ENCODE peak calls at places on chromosome 19, in ten cellular contexts. One of them, this sample, is unnamed. For H3K4me1, the result is how much of the 10 kb centered on the place peaks cover.

GRCh38 chr19:3808420-3809143 is 22.4 kb upstream of the MATK start:
- DNase-seq in CD4-positive, CD25-positive, alpha-beta regulatory T cell: no peak
- DNase-seq in GM23338: no peak
- DNase-seq in PC-9: no peak
- DNase-seq in adrenal gland: peak
- DNase-seq in mammary epithelial cell: no peak
- DNase-seq in CD8-positive, alpha-beta memory T cell: no peak
- DNase-seq in neural progenitor cell: no peak
- DNase-seq in effector memory CD4-positive, alpha-beta T cell: no peak
- DNase-seq in fibroblast of lung: no peak
- DNase-seq in this sample: no peak

GRCh38 chr19:14277608-14278007 is 71.6 kb upstream of the ADGRL1 start:
- DNase-seq in CD4-positive, CD25-positive, alpha-beta regulatory T cell: no peak
- DNase-seq in GM23338: no peak
- DNase-seq in PC-9: no peak
- DNase-seq in adrenal gland: no peak
- DNase-seq in mammary epithelial cell: no peak
- DNase-seq in CD8-positive, alpha-beta memory T cell: no peak
- DNase-seq in neural progenitor cell: no peak
- DNase-seq in effector memory CD4-positive, alpha-beta T cell: no peak
- DNase-seq in fibroblast of lung: no peak
- DNase-seq in this sample: no peak

GRCh38 chr19:6276447-6276846 is 3.3 kb downstream of the MLLT1 start:
- DNase-seq in CD4-positive, CD25-positive, alpha-beta regulatory T cell: no peak
- DNase-seq in GM23338: no peak
- DNase-seq in PC-9: no peak
- DNase-seq in adrenal gland: peak
- DNase-seq in mammary epithelial cell: no peak
- DNase-seq in CD8-positive, alpha-beta memory T cell: no peak
- DNase-seq in neural progenitor cell: no peak
- DNase-seq in effector memory CD4-positive, alpha-beta T cell: no peak
- DNase-seq in fibroblast of lung: peak
- DNase-seq in this sample: no peak

GRCh38 chr19:34676697-34677385 is at the start of gene SCGB2B2:
- DNase-seq in CD4-positive, CD25-positive, alpha-beta regulatory T cell: peak
- DNase-seq in GM23338: peak
- DNase-seq in PC-9: peak
- DNase-seq in adrenal gland: no peak
- DNase-seq in mammary epithelial cell: no peak
- DNase-seq in CD8-positive, alpha-beta memory T cell: no peak
- DNase-seq in neural progenitor cell: no peak
- DNase-seq in effector memory CD4-positive, alpha-beta T cell: no peak
- DNase-seq in fibroblast of lung: no peak
- DNase-seq in this sample: peak

GRCh38 chr19:21117041-21117907 is 24.6 kb upstream of the ZNF431 start:
- DNase-seq in CD4-positive, CD25-positive, alpha-beta regulatory T cell: no peak
- DNase-seq in GM23338: peak
- DNase-seq in PC-9: no peak
- DNase-seq in adrenal gland: no peak
- DNase-seq in mammary epithelial cell: peak
- DNase-seq in CD8-positive, alpha-beta memory T cell: no peak
- DNase-seq in neural progenitor cell: no peak
- DNase-seq in effector memory CD4-positive, alpha-beta T cell: no peak
- DNase-seq in fibroblast of lung: peak
- DNase-seq in this sample: no peak

GRCh38 chr19:18590273-18591272 is 2.0 kb downstream of the REX1BD start:
- DNase-seq in CD4-positive, CD25-positive, alpha-beta regulatory T cell: no peak
- DNase-seq in GM23338: peak
- DNase-seq in PC-9: no peak
- DNase-seq in adrenal gland: no peak
- DNase-seq in mammary epithelial cell: peak
- DNase-seq in CD8-positive, alpha-beta memory T cell: no peak
- DNase-seq in neural progenitor cell: peak
- DNase-seq in effector memory CD4-positive, alpha-beta T cell: no peak
- DNase-seq in fibroblast of lung: peak
- DNase-seq in this sample: peak

GRCh38 chr19:10763828-10764339 is 46.0 kb downstream of the DNM2 start:
- DNase-seq in CD4-positive, CD25-positive, alpha-beta regulatory T cell: no peak
- DNase-seq in GM23338: no peak
- DNase-seq in PC-9: no peak
- DNase-seq in adrenal gland: no peak
- DNase-seq in mammary epithelial cell: no peak
- DNase-seq in CD8-positive, alpha-beta memory T cell: no peak
- DNase-seq in neural progenitor cell: no peak
- DNase-seq in effector memory CD4-positive, alpha-beta T cell: no peak
- DNase-seq in fibroblast of lung: no peak
- DNase-seq in this sample: no peak

GRCh38 chr19:35696835-35697234 is 7.5 kb upstream of the ZBTB32 start:
- DNase-seq in CD4-positive, CD25-positive, alpha-beta regulatory T cell: no peak
- DNase-seq in GM23338: no peak
- DNase-seq in PC-9: no peak
- DNase-seq in adrenal gland: no peak
- DNase-seq in mammary epithelial cell: peak
- DNase-seq in CD8-positive, alpha-beta memory T cell: no peak
- DNase-seq in neural progenitor cell: no peak
- DNase-seq in effector memory CD4-positive, alpha-beta T cell: no peak
- DNase-seq in fibroblast of lung: no peak
- DNase-seq in this sample: no peak

GRCh38 chr19:48746738-48747575 is at the start of gene IZUMO1:
- DNase-seq in CD4-positive, CD25-positive, alpha-beta regulatory T cell: peak
- DNase-seq in GM23338: peak
- DNase-seq in PC-9: peak
- DNase-seq in adrenal gland: peak
- DNase-seq in mammary epithelial cell: no peak
- DNase-seq in CD8-positive, alpha-beta memory T cell: no peak
- DNase-seq in neural progenitor cell: peak
- DNase-seq in effector memory CD4-positive, alpha-beta T cell: peak
- DNase-seq in fibroblast of lung: peak
- DNase-seq in this sample: peak

GRCh38 chr19:13015361-13016231 is 20.3 kb downstream of the NFIX start:
- DNase-seq in CD4-positive, CD25-positive, alpha-beta regulatory T cell: no peak
- DNase-seq in GM23338: peak
- DNase-seq in PC-9: no peak
- DNase-seq in adrenal gland: no peak
- DNase-seq in mammary epithelial cell: peak
- DNase-seq in CD8-positive, alpha-beta memory T cell: no peak
- DNase-seq in neural progenitor cell: peak
- DNase-seq in effector memory CD4-positive, alpha-beta T cell: no peak
- DNase-seq in fibroblast of lung: peak
- DNase-seq in this sample: no peak

GRCh38 chr19:2783781-2784145 is 690 bp upstream of the SGTA start:
- DNase-seq in CD4-positive, CD25-positive, alpha-beta regulatory T cell: no peak
- DNase-seq in GM23338: no peak
- DNase-seq in PC-9: no peak
- DNase-seq in adrenal gland: no peak
- DNase-seq in mammary epithelial cell: no peak
- DNase-seq in CD8-positive, alpha-beta memory T cell: no peak
- DNase-seq in neural progenitor cell: no peak
- DNase-seq in effector memory CD4-positive, alpha-beta T cell: no peak
- DNase-seq in fibroblast of lung: no peak
- DNase-seq in this sample: no peak

GRCh38 chr19:10118960-10119359 is 739 bp downstream of the EIF3G start:
- DNase-seq in CD4-positive, CD25-positive, alpha-beta regulatory T cell: no peak
- DNase-seq in GM23338: peak
- DNase-seq in PC-9: peak
- DNase-seq in adrenal gland: peak
- DNase-seq in mammary epithelial cell: no peak
- DNase-seq in CD8-positive, alpha-beta memory T cell: no peak
- DNase-seq in neural progenitor cell: no peak
- DNase-seq in effector memory CD4-positive, alpha-beta T cell: no peak
- DNase-seq in fibroblast of lung: no peak
- DNase-seq in this sample: no peak

GRCh38 chr19:34575206-34575605 is 93.6 kb downstream of the WTIP start:
- DNase-seq in CD4-positive, CD25-positive, alpha-beta regulatory T cell: no peak
- DNase-seq in GM23338: no peak
- DNase-seq in PC-9: no peak
- DNase-seq in adrenal gland: no peak
- DNase-seq in mammary epithelial cell: no peak
- DNase-seq in CD8-positive, alpha-beta memory T cell: no peak
- DNase-seq in neural progenitor cell: no peak
- DNase-seq in effector memory CD4-positive, alpha-beta T cell: no peak
- DNase-seq in fibroblast of lung: no peak
- DNase-seq in this sample: no peak

DNA sequence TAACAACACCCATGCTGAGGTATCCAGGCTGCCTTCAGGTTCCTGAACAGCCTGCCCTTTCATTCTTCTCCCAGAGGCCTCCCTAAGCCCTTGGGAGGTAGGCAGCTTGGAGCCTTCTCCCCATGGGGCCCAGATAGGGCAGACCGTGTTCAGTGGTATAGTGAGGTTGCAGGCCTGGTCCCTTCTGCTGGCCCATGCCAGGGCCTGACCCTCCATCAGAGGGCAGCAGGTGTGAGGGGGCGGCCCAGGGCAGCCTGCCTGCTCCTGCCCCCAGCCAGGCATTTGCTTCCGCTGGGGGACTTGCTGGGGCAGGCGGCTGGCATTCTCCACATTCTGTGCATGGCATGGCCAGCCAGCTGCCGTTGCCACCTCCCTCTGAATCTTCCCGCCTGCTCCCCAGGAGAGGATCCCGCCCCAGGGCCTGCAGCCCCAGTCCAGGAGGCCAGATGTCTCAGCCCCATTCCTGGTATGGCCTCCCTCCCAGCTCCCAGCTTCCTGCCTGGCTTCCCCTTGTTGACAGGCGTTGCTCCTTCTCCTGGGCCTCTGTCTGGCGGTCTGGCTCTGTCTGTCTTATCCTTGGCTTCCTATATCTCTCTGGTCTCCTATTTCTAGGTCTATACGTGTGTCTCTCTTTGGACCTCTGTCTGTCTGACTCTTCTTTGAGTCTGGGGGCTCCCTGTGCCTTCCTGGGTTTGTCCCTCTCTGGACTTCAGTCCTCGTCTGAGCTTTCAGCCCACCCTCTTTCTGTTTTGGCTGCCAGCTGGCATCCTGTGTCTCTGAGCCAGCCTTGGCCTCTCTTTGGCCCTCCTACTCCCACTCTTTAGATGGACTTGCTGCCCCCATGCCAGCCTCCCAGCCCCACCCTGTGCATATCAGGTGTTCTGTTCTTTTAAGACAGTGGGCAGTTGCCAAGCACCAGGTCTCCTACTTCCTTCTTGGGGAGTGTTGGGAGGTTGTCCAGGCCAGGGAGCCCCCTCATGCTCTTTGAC is 9.1 kb downstream of the CIC start:
- DNase-seq in CD4-positive, CD25-positive, alpha-beta regulatory T cell: no peak
- DNase-seq in GM23338: no peak
- DNase-seq in PC-9: no peak
- DNase-seq in adrenal gland: peak
- DNase-seq in mammary epithelial cell: peak
- DNase-seq in CD8-positive, alpha-beta memory T cell: no peak
- DNase-seq in neural progenitor cell: no peak
- DNase-seq in effector memory CD4-positive, alpha-beta T cell: no peak
- DNase-seq in fibroblast of lung: peak
- DNase-seq in this sample: no peak
- H3K4me1 ChIP-seq in CD4-positive, CD25-positive, alpha-beta regulatory T cell: half or more
- H3K4me1 ChIP-seq in GM23338: under half
- H3K4me1 ChIP-seq in PC-9: under half
- H3K4me1 ChIP-seq in adrenal gland: half or more
- H3K4me1 ChIP-seq in mammary epithelial cell: half or more
- H3K4me1 ChIP-seq in CD8-positive, alpha-beta memory T cell: half or more
- H3K4me1 ChIP-seq in neural progenitor cell: under half
- H3K4me1 ChIP-seq in effector memory CD4-positive, alpha-beta T cell: under half
- H3K4me1 ChIP-seq in fibroblast of lung: under half
- H3K4me1 ChIP-seq in this sample: under half

GRCh38 chr19:16760990-16761389 is 41.3 kb downstream of the NWD1 start:
- DNase-seq in CD4-positive, CD25-positive, alpha-beta regulatory T cell: no peak
- DNase-seq in GM23338: no peak
- DNase-seq in PC-9: no peak
- DNase-seq in adrenal gland: no peak
- DNase-seq in mammary epithelial cell: no peak
- DNase-seq in CD8-positive, alpha-beta memory T cell: no peak
- DNase-seq in neural progenitor cell: no peak
- DNase-seq in effector memory CD4-positive, alpha-beta T cell: no peak
- DNase-seq in fibroblast of lung: no peak
- DNase-seq in this sample: no peak

GRCh38 chr19:16764793-16765433 is 45.3 kb downstream of the NWD1 start:
- DNase-seq in CD4-positive, CD25-positive, alpha-beta regulatory T cell: no peak
- DNase-seq in GM23338: no peak
- DNase-seq in PC-9: no peak
- DNase-seq in adrenal gland: no peak
- DNase-seq in mammary epithelial cell: peak
- DNase-seq in CD8-positive, alpha-beta memory T cell: no peak
- DNase-seq in neural progenitor cell: no peak
- DNase-seq in effector memory CD4-positive, alpha-beta T cell: no peak
- DNase-seq in fibroblast of lung: no peak
- DNase-seq in this sample: no peak

GRCh38 chr19:16769385-16769784 is 49.7 kb downstream of the NWD1 start:
- DNase-seq in CD4-positive, CD25-positive, alpha-beta regulatory T cell: no peak
- DNase-seq in GM23338: no peak
- DNase-seq in PC-9: no peak
- DNase-seq in adrenal gland: no peak
- DNase-seq in mammary epithelial cell: no peak
- DNase-seq in CD8-positive, alpha-beta memory T cell: no peak
- DNase-seq in neural progenitor cell: no peak
- DNase-seq in effector memory CD4-positive, alpha-beta T cell: no peak
- DNase-seq in fibroblast of lung: no peak
- DNase-seq in this sample: no peak

DNA sequence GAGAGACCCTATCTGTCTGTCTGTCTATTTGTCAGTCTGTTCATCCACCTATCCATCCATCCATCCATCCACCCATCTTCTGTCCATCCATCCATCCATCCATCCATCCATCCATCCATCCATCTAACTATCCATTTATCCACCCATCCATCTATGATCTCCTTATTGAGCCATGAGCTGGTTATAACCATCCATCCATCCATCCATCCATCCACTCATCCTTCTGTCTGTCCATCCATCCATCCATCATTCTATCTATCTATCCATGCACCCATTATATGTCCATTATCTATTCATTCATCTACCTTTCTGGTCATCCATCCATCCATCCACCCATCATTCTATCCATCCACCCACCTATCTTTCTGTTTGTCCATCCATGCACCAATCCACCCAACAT is 44.6 kb downstream of the NWD1 start:
- DNase-seq in CD4-positive, CD25-positive, alpha-beta regulatory T cell: no peak
- DNase-seq in GM23338: no peak
- DNase-seq in PC-9: no peak
- DNase-seq in adrenal gland: no peak
- DNase-seq in mammary epithelial cell: no peak
- DNase-seq in CD8-positive, alpha-beta memory T cell: no peak
- DNase-seq in neural progenitor cell: no peak
- DNase-seq in effector memory CD4-positive, alpha-beta T cell: no peak
- DNase-seq in fibroblast of lung: no peak
- DNase-seq in this sample: no peak
- H3K4me1 ChIP-seq in CD4-positive, CD25-positive, alpha-beta regulatory T cell: under half
- H3K4me1 ChIP-seq in GM23338: under half
- H3K4me1 ChIP-seq in PC-9: under half
- H3K4me1 ChIP-seq in adrenal gland: under half
- H3K4me1 ChIP-seq in mammary epithelial cell: under half
- H3K4me1 ChIP-seq in CD8-positive, alpha-beta memory T cell: under half
- H3K4me1 ChIP-seq in neural progenitor cell: under half
- H3K4me1 ChIP-seq in effector memory CD4-positive, alpha-beta T cell: under half
- H3K4me1 ChIP-seq in fibroblast of lung: under half
- H3K4me1 ChIP-seq in this sample: under half

GRCh38 chr19:32351807-32352630 is 6.6 kb downstream of the ZNF507 start:
- DNase-seq in CD4-positive, CD25-positive, alpha-beta regulatory T cell: no peak
- DNase-seq in GM23338: no peak
- DNase-seq in PC-9: peak
- DNase-seq in adrenal gland: no peak
- DNase-seq in mammary epithelial cell: no peak
- DNase-seq in CD8-positive, alpha-beta memory T cell: no peak
- DNase-seq in neural progenitor cell: no peak
- DNase-seq in effector memory CD4-positive, alpha-beta T cell: no peak
- DNase-seq in fibroblast of lung: peak
- DNase-seq in this sample: no peak
- H3K4me1 ChIP-seq in CD4-positive, CD25-positive, alpha-beta regulatory T cell: under half
- H3K4me1 ChIP-seq in GM23338: under half
- H3K4me1 ChIP-seq in PC-9: half or more
- H3K4me1 ChIP-seq in adrenal gland: under half
- H3K4me1 ChIP-seq in mammary epithelial cell: under half
- H3K4me1 ChIP-seq in CD8-positive, alpha-beta memory T cell: under half
- H3K4me1 ChIP-seq in neural progenitor cell: under half
- H3K4me1 ChIP-seq in effector memory CD4-positive, alpha-beta T cell: under half
- H3K4me1 ChIP-seq in fibroblast of lung: under half
- H3K4me1 ChIP-seq in this sample: under half

GRCh38 chr19:848457-848921 is 3.6 kb upstream of the ELANE start:
- DNase-seq in CD4-positive, CD25-positive, alpha-beta regulatory T cell: no peak
- DNase-seq in GM23338: no peak
- DNase-seq in PC-9: no peak
- DNase-seq in adrenal gland: no peak
- DNase-seq in mammary epithelial cell: no peak
- DNase-seq in CD8-positive, alpha-beta memory T cell: no peak
- DNase-seq in neural progenitor cell: no peak
- DNase-seq in effector memory CD4-positive, alpha-beta T cell: no peak
- DNase-seq in fibroblast of lung: no peak
- DNase-seq in this sample: no peak
- H3K4me1 ChIP-seq in CD4-positive, CD25-positive, alpha-beta regulatory T cell: under half
- H3K4me1 ChIP-seq in GM23338: under half
- H3K4me1 ChIP-seq in PC-9: under half
- H3K4me1 ChIP-seq in adrenal gland: under half
- H3K4me1 ChIP-seq in mammary epithelial cell: under half
- H3K4me1 ChIP-seq in CD8-positive, alpha-beta memory T cell: under half
- H3K4me1 ChIP-seq in neural progenitor cell: under half
- H3K4me1 ChIP-seq in effector memory CD4-positive, alpha-beta T cell: under half
- H3K4me1 ChIP-seq in fibroblast of lung: under half
- H3K4me1 ChIP-seq in this sample: under half